ENCODE peak calls at places on chromosomes 12 and 14, in five cellular contexts. G is AG20443; Y is coronary artery; P is activated CD4-positive, alpha-beta T cell treated with anti-CD3 and anti-CD28 coated beads, Interleukin-2, amount 50 U/mL, for 1 hour; D is NCI-H345. R is an unnamed sample.

GRCh38 chr12:106255952-106256351 is 8.1 kb upstream of the CKAP4 start:
- DNase-seq in P (no peak), G (no peak), Y (no peak), D (no peak), R (no peak)

GRCh38 chr12:132766380-132767085 is 4.9 kb upstream of the ANKLE2 start:
- DNase-seq in P (no peak), D (no peak), Y (no peak), G (no peak), R (no peak)

GRCh38 chr12:15629108-15629507 is 160.1 kb downstream of the EPS8 start:
- DNase-seq in Y (peak; percentile 94), D (no peak), P (no peak), G (peak; percentile 70), R (no peak)

GRCh38 chr12:12072064-12072760 is 1.5 kb downstream of the BCL2L14 start:
- DNase-seq in P (peak; percentile 20), G (no peak), Y (no peak), D (no peak), R (no peak)

GRCh38 chr12:14505626-14506596 is 61.8 kb downstream of the PLBD1 start:
- DNase-seq in Y (no peak), D (no peak), P (no peak), G (no peak), R (no peak)

GRCh38 chr14:90573385-90574105 is 176.7 kb downstream of the CALM1 start:
- DNase-seq in D (no peak), P (no peak), Y (no peak), G (no peak), R (no peak)

GRCh38 chr12:30967026-30967425 is 40.5 kb downstream of the TSPAN11 start:
- DNase-seq in Y (no peak), D (no peak), P (no peak), G (no peak), R (no peak)

GRCh38 chr14:36655054-36655381 is 6.6 kb upstream of the PAX9 start:
- DNase-seq in Y (no peak), G (no peak), P (no peak), D (no peak), R (no peak)

GRCh38 chr12:95838125-95838524 is 20.6 kb upstream of the SNRPF start:
- DNase-seq in D (no peak), G (peak; percentile 42), Y (no peak), P (no peak), R (no peak)

GRCh38 chr14:31096255-31096654 is 70.1 kb upstream of the STRN3 start:
- DNase-seq in P (no peak), Y (no peak), G (no peak), D (no peak), R (no peak)

GRCh38 chr12:85796001-85796400 is 40.2 kb downstream of the RASSF9 start:
- DNase-seq in Y (no peak), G (no peak), P (no peak), D (no peak), R (no peak)

GRCh38 chr14:49552630-49553029 is 33.5 kb downstream of the RPS29 start:
- DNase-seq in G (no peak), P (no peak), Y (no peak), D (no peak), R (no peak)

GRCh38 chr14:80754696-80755095 is 186.8 kb downstream of the CEP128 start:
- DNase-seq in P (no peak), G (no peak), D (no peak), Y (no peak), R (no peak)

GRCh38 chr12:113485330-113485729 is 13.7 kb upstream of the LHX5 start:
- DNase-seq in G (no peak), D (no peak), P (no peak), Y (no peak), R (no peak)

GRCh38 chr14:89384023-89384422 is 33.0 kb downstream of the FOXN3 start:
- DNase-seq in P (no peak), G (no peak), Y (peak; percentile 52), D (no peak), R (no peak)

GRCh38 chr12:69456239-69456638 is 13.9 kb upstream of the FRS2 start:
- DNase-seq in Y (no peak), P (no peak), D (no peak), G (no peak), R (no peak)

GRCh38 chr12:66653801-66654200 is 25.1 kb downstream of the GRIP1 start:
- DNase-seq in Y (no peak), G (no peak), P (no peak), D (no peak), R (no peak)

GRCh38 chr14:68703093-68703492 is 89.8 kb downstream of the ZFP36L1 start:
- DNase-seq in G (peak; percentile 77), P (no peak), Y (peak; percentile 71), D (no peak), R (no peak)

GRCh38 chr12:45674583-45674982 is 54.9 kb upstream of the ARID2 start:
- DNase-seq in P (no peak), D (no peak), G (peak; percentile 54), Y (no peak), R (no peak)

GRCh38 chr14:22613091-22613695 is 15.1 kb downstream of the ABHD4 start:
- DNase-seq in D (no peak), P (no peak), Y (no peak), G (no peak), R (no peak)

GRCh38 chr12:53996188-53996885 is 3.6 kb upstream of the HOXC9 start:
- DNase-seq in P (no peak), Y (no peak), D (no peak), G (no peak), R (no peak)

GRCh38 chr14:81447018-81447770 is 47.1 kb upstream of the STON2 start:
- DNase-seq in Y (no peak), G (no peak), P (no peak), D (no peak), R (no peak)

GRCh38 chr12:9925746-9926393 is 6.3 kb downstream of the CLEC2A start:
- DNase-seq in P (no peak), Y (no peak), D (peak; percentile 9), G (peak; percentile 52), R (no peak)

GRCh38 chr12:94427520-94428381 is 31.9 kb downstream of the CEP83 start:
- DNase-seq in Y (no peak), G (peak; percentile 43), P (no peak), D (peak; percentile 56), R (no peak)

GRCh38 chr12:12380949-12381593 is 24.2 kb downstream of the BORCS5 start:
- DNase-seq in Y (no peak), G (no peak), P (no peak), D (no peak), R (no peak)

GRCh38 chr12:79927772-79928474 is 7.0 kb downstream of the PPP1R12A start:
- DNase-seq in D (no peak), Y (no peak), P (peak; percentile 31), G (peak; percentile 25), R (no peak)

GRCh38 chr12:8840938-8841633 is 18.7 kb downstream of the A2ML1 start:
- DNase-seq in G (no peak), Y (no peak), P (no peak), D (no peak), R (no peak)

GRCh38 chr14:24817638-24818053 is 183.7 kb upstream of the GZMB start:
- DNase-seq in D (no peak), G (peak; percentile 25), P (no peak), Y (no peak), R (no peak)

GRCh38 chr12:122355702-122356101 is 66.8 kb downstream of the CLIP1 start:
- DNase-seq in D (no peak), Y (no peak), P (no peak), G (no peak), R (no peak)

GRCh38 chr12:23484238-23484637 is 465.2 kb downstream of the SOX5 start:
- DNase-seq in G (no peak), Y (no peak), P (no peak), D (no peak), R (no peak)

GRCh38 chr14:99479160-99479902 is 1.3 kb downstream of the SETD3 start:
- DNase-seq in G (no peak), P (no peak), Y (no peak), D (no peak), R (no peak)

GRCh38 chr12:4221157-4221556 is 52.4 kb upstream of the CCND2 start:
- DNase-seq in Y (no peak), D (no peak), P (no peak), G (no peak), R (no peak)

GRCh38 chr12:25155031-25155576 is 39.9 kb downstream of the DNAI7 start:
- DNase-seq in G (peak; percentile 39), Y (no peak), D (peak; percentile 21), P (no peak), R (no peak)

GRCh38 chr14:68712703-68713370 is 80.0 kb downstream of the ZFP36L1 start:
- DNase-seq in Y (peak; percentile 64), G (no peak), D (no peak), P (no peak), R (peak; percentile 59)

R was measured in suprapubic skin.